ENCODE peak calls at places on chromosomes 7 and 10, in eight cellular contexts. One of them, this sample, is unnamed.

GRCh38 chr7:120860151-120860550 is 2.2 kb upstream of the TSPAN12 start:
- DNase-seq in AG04450: no peak
- DNase-seq in esophagus muscularis mucosa: no peak
- DNase-seq in cardiac fibroblast: no peak
- DNase-seq in A549: no peak
- DNase-seq in CD4-positive, alpha-beta T cell: no peak
- DNase-seq in GM20000: no peak
- DNase-seq in gastrocnemius medialis: no peak
- DNase-seq in this sample: no peak

GRCh38 chr7:108016841-108017775 is 14.1 kb upstream of the LAMB1 start:
- DNase-seq in gastrocnemius medialis: no peak
- DNase-seq in A549: peak
- DNase-seq in cardiac fibroblast: peak
- DNase-seq in GM20000: no peak
- DNase-seq in CD4-positive, alpha-beta T cell: no peak
- DNase-seq in AG04450: no peak
- DNase-seq in esophagus muscularis mucosa: peak
- DNase-seq in this sample: no peak

GRCh38 chr10:24541239-24541753 is 182.4 kb downstream of the ARHGAP21 start:
- DNase-seq in gastrocnemius medialis: no peak
- DNase-seq in GM20000: no peak
- DNase-seq in AG04450: no peak
- DNase-seq in A549: no peak
- DNase-seq in CD4-positive, alpha-beta T cell: no peak
- DNase-seq in esophagus muscularis mucosa: no peak
- DNase-seq in cardiac fibroblast: no peak
- DNase-seq in this sample: peak

GRCh38 chr10:62333988-62334682 is 40.0 kb upstream of the ZNF365 start:
- DNase-seq in CD4-positive, alpha-beta T cell: no peak
- DNase-seq in esophagus muscularis mucosa: no peak
- DNase-seq in cardiac fibroblast: no peak
- DNase-seq in AG04450: no peak
- DNase-seq in GM20000: no peak
- DNase-seq in A549: no peak
- DNase-seq in gastrocnemius medialis: no peak
- DNase-seq in this sample: no peak

GRCh38 chr10:8193546-8193945 is 139.1 kb downstream of the GATA3 start:
- DNase-seq in GM20000: no peak
- DNase-seq in esophagus muscularis mucosa: no peak
- DNase-seq in A549: no peak
- DNase-seq in AG04450: no peak
- DNase-seq in cardiac fibroblast: no peak
- DNase-seq in CD4-positive, alpha-beta T cell: no peak
- DNase-seq in gastrocnemius medialis: no peak
- DNase-seq in this sample: no peak

GRCh38 chr10:46050956-46051355 is 4.9 kb upstream of the MSMB start:
- DNase-seq in AG04450: no peak
- DNase-seq in GM20000: no peak
- DNase-seq in cardiac fibroblast: peak
- DNase-seq in gastrocnemius medialis: no peak
- DNase-seq in CD4-positive, alpha-beta T cell: no peak
- DNase-seq in A549: no peak
- DNase-seq in esophagus muscularis mucosa: no peak
- DNase-seq in this sample: no peak

GRCh38 chr7:149261321-149261828 is 621 bp upstream of the ZNF783 start:
- DNase-seq in esophagus muscularis mucosa: no peak
- DNase-seq in gastrocnemius medialis: no peak
- DNase-seq in cardiac fibroblast: peak
- DNase-seq in CD4-positive, alpha-beta T cell: no peak
- DNase-seq in GM20000: no peak
- DNase-seq in AG04450: no peak
- DNase-seq in A549: no peak
- DNase-seq in this sample: no peak

GRCh38 chr10:11403116-11403515 is 208.3 kb downstream of the USP6NL start:
- DNase-seq in A549: no peak
- DNase-seq in AG04450: no peak
- DNase-seq in GM20000: no peak
- DNase-seq in cardiac fibroblast: no peak
- DNase-seq in esophagus muscularis mucosa: no peak
- DNase-seq in CD4-positive, alpha-beta T cell: peak
- DNase-seq in gastrocnemius medialis: no peak
- DNase-seq in this sample: no peak

GRCh38 chr10:121926157-121926556 is 1.7 kb downstream of the ATE1 start:
- DNase-seq in GM20000: no peak
- DNase-seq in esophagus muscularis mucosa: no peak
- DNase-seq in AG04450: no peak
- DNase-seq in A549: no peak
- DNase-seq in CD4-positive, alpha-beta T cell: no peak
- DNase-seq in gastrocnemius medialis: no peak
- DNase-seq in cardiac fibroblast: no peak
- DNase-seq in this sample: no peak

GRCh38 chr7:45157653-45158401 is at the start of gene RAMP3:
- DNase-seq in cardiac fibroblast: no peak
- DNase-seq in CD4-positive, alpha-beta T cell: no peak
- DNase-seq in GM20000: no peak
- DNase-seq in esophagus muscularis mucosa: no peak
- DNase-seq in A549: no peak
- DNase-seq in gastrocnemius medialis: no peak
- DNase-seq in AG04450: no peak
- DNase-seq in this sample: no peak

DNA sequence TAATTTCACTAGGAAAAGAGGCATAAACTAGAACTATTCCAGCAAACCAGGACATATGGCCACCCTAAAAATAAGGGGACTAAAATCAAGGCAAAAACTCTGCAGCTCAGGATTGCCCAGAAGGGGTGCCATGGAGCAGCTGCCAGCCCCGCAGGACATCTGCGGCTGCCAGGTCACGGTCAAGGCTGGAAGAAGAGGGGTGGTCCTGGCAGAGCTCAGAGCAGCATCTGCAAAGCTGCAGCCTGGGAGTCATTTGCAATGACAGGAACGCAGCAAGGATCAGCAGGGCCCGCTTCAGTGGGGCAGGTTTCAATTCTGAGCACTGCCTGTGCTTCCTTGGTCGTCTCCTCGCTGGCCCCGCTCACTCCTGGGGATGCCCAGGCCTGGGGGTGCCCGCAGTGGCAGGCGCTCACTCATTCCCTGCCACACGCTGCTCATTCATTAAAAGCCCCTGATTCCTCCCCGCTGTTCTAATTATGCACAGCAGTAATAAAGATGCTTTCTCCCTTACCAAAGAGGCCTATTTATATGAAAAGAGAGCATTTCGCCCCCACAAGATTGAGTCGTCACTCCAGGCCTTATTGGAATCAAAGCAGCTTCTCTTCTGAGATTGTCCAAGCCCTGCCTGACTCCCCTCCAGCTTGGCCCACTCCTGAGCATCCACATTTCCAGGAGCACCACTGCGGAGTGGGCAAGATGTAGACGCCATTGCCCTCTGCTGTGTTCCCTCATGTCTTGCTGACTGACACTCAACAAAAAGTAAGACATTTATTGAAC is 4.6 kb downstream of the HSPA12A start:
- DNase-seq in A549: peak
- DNase-seq in GM20000: no peak
- DNase-seq in AG04450: no peak
- DNase-seq in gastrocnemius medialis: no peak
- DNase-seq in CD4-positive, alpha-beta T cell: no peak
- DNase-seq in esophagus muscularis mucosa: no peak
- DNase-seq in cardiac fibroblast: no peak
- DNase-seq in this sample: no peak
- TF ChIP-seq CTCF in A549: peak
- TF ChIP-seq CTCF in GM20000: no peak
- TF ChIP-seq CTCF in AG04450: peak
- TF ChIP-seq CTCF in gastrocnemius medialis: no peak
- TF ChIP-seq CTCF in CD4-positive, alpha-beta T cell: no peak
- TF ChIP-seq CTCF in esophagus muscularis mucosa: no peak
- TF ChIP-seq CTCF in cardiac fibroblast: peak
- TF ChIP-seq CTCF in this sample: peak

DNA sequence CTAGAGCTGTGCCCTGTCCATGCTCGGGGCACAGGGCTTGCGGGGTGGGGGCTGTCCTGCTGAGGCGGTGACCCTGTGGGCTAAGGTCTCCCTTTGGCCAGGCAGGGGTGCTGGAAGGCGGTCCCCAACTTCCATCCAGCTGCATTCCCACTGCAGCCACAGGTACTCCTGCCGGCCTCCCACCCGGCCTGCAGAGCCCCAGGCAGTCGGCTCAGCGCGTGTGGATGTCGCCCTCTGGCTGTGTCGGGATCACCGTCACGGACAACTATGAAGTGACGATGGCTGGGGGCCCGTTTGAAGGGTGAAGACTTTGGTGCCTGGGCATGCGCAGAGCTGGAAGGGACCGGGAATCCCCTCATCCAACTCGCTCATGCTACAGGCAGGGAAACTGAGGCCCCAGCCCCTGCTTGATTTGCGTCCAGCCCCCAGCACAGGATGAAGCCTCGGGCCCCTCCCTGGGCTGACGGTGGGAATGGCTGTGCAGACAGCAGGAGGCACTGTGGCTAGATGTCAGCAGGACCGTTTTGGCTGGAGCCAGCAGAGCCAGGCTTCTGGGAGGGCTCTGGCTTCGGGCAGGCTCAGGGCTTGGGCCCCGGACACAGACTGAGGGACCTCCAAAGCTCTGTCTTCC is 2.3 kb upstream of the TMEM184A start:
- DNase-seq in esophagus muscularis mucosa: no peak
- DNase-seq in GM20000: no peak
- DNase-seq in AG04450: no peak
- DNase-seq in CD4-positive, alpha-beta T cell: no peak
- DNase-seq in gastrocnemius medialis: peak
- DNase-seq in A549: no peak
- DNase-seq in cardiac fibroblast: peak
- DNase-seq in this sample: no peak
- TF ChIP-seq CTCF in esophagus muscularis mucosa: no peak
- TF ChIP-seq CTCF in GM20000: no peak
- TF ChIP-seq CTCF in AG04450: peak
- TF ChIP-seq CTCF in CD4-positive, alpha-beta T cell: no peak
- TF ChIP-seq CTCF in gastrocnemius medialis: peak
- TF ChIP-seq CTCF in A549: peak
- TF ChIP-seq CTCF in cardiac fibroblast: peak
- TF ChIP-seq CTCF in this sample: peak

DNA sequence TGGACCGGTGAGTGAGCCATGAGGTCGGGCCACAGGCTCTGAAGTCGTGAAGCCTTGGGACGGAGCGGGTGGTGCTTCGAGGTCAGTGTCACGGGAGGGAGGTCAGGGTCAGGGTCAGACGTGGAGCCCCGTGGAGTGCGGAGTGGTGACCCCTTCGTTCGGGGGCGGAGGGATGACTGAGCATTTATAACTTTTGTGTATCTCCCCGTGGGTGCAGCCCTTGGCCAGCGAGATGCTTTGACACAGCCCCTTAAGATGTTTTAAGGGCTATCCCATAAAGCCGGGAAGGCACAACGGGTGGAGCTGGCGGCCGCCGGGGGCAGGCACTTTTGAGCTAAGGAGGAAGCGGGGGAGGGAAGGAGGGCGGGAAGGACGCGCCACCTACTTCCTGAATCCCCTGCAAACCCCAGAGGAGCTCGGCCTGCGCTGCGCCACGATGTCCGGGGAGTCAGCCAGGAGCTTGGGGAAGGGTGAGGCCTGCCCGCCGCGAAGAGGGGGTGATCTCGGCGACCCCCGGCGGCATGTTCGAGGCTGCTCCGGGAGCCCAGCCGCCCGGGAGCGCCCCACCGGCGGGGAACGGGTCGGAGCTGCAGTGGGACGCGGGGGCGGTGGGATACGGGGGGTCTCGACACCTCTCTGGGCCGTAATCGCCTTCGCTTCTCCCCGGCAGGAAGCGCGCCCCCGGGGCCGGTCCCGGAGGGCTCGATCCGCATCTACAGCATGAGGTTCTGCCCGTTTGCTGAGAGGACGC is at the start of gene GSTO1:
- DNase-seq in gastrocnemius medialis: peak
- DNase-seq in CD4-positive, alpha-beta T cell: peak
- DNase-seq in esophagus muscularis mucosa: peak
- DNase-seq in GM20000: peak
- DNase-seq in AG04450: peak
- DNase-seq in cardiac fibroblast: peak
- DNase-seq in A549: peak
- DNase-seq in this sample: peak
- TF ChIP-seq CTCF in gastrocnemius medialis: no peak
- TF ChIP-seq CTCF in CD4-positive, alpha-beta T cell: no peak
- TF ChIP-seq CTCF in esophagus muscularis mucosa: no peak
- TF ChIP-seq CTCF in GM20000: no peak
- TF ChIP-seq CTCF in AG04450: peak
- TF ChIP-seq CTCF in cardiac fibroblast: peak
- TF ChIP-seq CTCF in A549: no peak
- TF ChIP-seq CTCF in this sample: no peak

GRCh38 chr7:127588697-127589482 is 679 bp downstream of the ARF5 start:
- DNase-seq in gastrocnemius medialis: peak
- DNase-seq in cardiac fibroblast: peak
- DNase-seq in GM20000: peak
- DNase-seq in A549: peak
- DNase-seq in AG04450: peak
- DNase-seq in CD4-positive, alpha-beta T cell: peak
- DNase-seq in esophagus muscularis mucosa: no peak
- DNase-seq in this sample: peak
- TF ChIP-seq CTCF in gastrocnemius medialis: no peak
- TF ChIP-seq CTCF in cardiac fibroblast: peak
- TF ChIP-seq CTCF in GM20000: peak
- TF ChIP-seq CTCF in A549: peak
- TF ChIP-seq CTCF in AG04450: peak
- TF ChIP-seq CTCF in CD4-positive, alpha-beta T cell: no peak
- TF ChIP-seq CTCF in esophagus muscularis mucosa: peak
- TF ChIP-seq CTCF in this sample: peak

GRCh38 chr10:76632158-76633051 is 1005.2 kb downstream of the KCNMA1 start:
- DNase-seq in GM20000: no peak
- DNase-seq in A549: peak
- DNase-seq in esophagus muscularis mucosa: no peak
- DNase-seq in CD4-positive, alpha-beta T cell: peak
- DNase-seq in cardiac fibroblast: peak
- DNase-seq in gastrocnemius medialis: no peak
- DNase-seq in AG04450: no peak
- DNase-seq in this sample: no peak
- TF ChIP-seq CTCF in GM20000: no peak
- TF ChIP-seq CTCF in A549: peak
- TF ChIP-seq CTCF in esophagus muscularis mucosa: no peak
- TF ChIP-seq CTCF in CD4-positive, alpha-beta T cell: no peak
- TF ChIP-seq CTCF in cardiac fibroblast: peak
- TF ChIP-seq CTCF in gastrocnemius medialis: no peak
- TF ChIP-seq CTCF in AG04450: peak
- TF ChIP-seq CTCF in this sample: peak

GRCh38 chr7:87000344-87000743 is 59.1 kb downstream of the ELAPOR2 start:
- DNase-seq in esophagus muscularis mucosa: no peak
- DNase-seq in GM20000: no peak
- DNase-seq in AG04450: no peak
- DNase-seq in gastrocnemius medialis: no peak
- DNase-seq in cardiac fibroblast: peak
- DNase-seq in CD4-positive, alpha-beta T cell: no peak
- DNase-seq in A549: no peak
- DNase-seq in this sample: no peak
- TF ChIP-seq CTCF in esophagus muscularis mucosa: no peak
- TF ChIP-seq CTCF in GM20000: no peak
- TF ChIP-seq CTCF in AG04450: no peak
- TF ChIP-seq CTCF in gastrocnemius medialis: no peak
- TF ChIP-seq CTCF in cardiac fibroblast: no peak
- TF ChIP-seq CTCF in CD4-positive, alpha-beta T cell: no peak
- TF ChIP-seq CTCF in A549: no peak
- TF ChIP-seq CTCF in this sample: no peak